ENCODE peak calls at places on chromosomes 16 and 17, in eight cellular contexts. L is Right ventricle myocardium superior; T is central memory CD8-positive, alpha-beta T cell; V is T-cell; O is CD4-positive, CD25-positive, alpha-beta regulatory T cell; B is gastroesophageal sphincter; E is effector memory CD8-positive, alpha-beta T cell; U is omental fat pad. Z is an unnamed sample.

GRCh38 chr17:35789044-35789443 is 6.4 kb downstream of the MMP28 start:
- ATAC-seq in L (peak; percentile 13), T (no peak), V (no peak), O (no peak), B (peak; percentile 11), E (no peak), U (no peak), Z (no peak)

GRCh38 chr17:21275047-21275578 is 9.4 kb upstream of the MAP2K3 start:
- ATAC-seq in L (no peak), T (no peak), V (peak; percentile 12), O (peak; percentile 1), B (no peak), E (peak; percentile 8), U (no peak), Z (peak; percentile 0)

GRCh38 chr17:47220531-47220999 is 11.4 kb downstream of the MYL4 start:
- ATAC-seq in L (no peak), T (peak; percentile 87), V (peak; percentile 47), O (peak; percentile 27), B (no peak), E (peak; percentile 80), U (no peak), Z (no peak)

GRCh38 chr16:30064746-30065111 is 831 bp upstream of the ALDOA start:
- ATAC-seq in L (peak; percentile 59), T (no peak), V (no peak), O (no peak), B (no peak), E (no peak), U (peak; percentile 34), Z (peak; percentile 2)

GRCh38 chr17:27558341-27558740 is 72.6 kb upstream of the LGALS9 start:
- ATAC-seq in L (no peak), T (no peak), V (no peak), O (no peak), B (no peak), E (no peak), U (no peak), Z (no peak)

GRCh38 chr16:84883301-84883700 is 63.5 kb downstream of the CRISPLD2 start:
- ATAC-seq in L (no peak), T (no peak), V (no peak), O (no peak), B (no peak), E (no peak), U (peak; percentile 39), Z (no peak)

GRCh38 chr17:15123593-15124590 is 141.2 kb downstream of the PMP22 start:
- ATAC-seq in L (no peak), T (no peak), V (no peak), O (no peak), B (no peak), E (no peak), U (no peak), Z (no peak)

GRCh38 chr16:71919033-71919432 is 23.7 kb downstream of the IST1 start:
- ATAC-seq in L (no peak), T (no peak), V (no peak), O (no peak), B (no peak), E (no peak), U (peak; percentile 52), Z (peak; percentile 73)

GRCh38 chr16:55475919-55476318 is 3.1 kb upstream of the MMP2 start:
- ATAC-seq in L (peak; percentile 32), T (no peak), V (no peak), O (no peak), B (no peak), E (no peak), U (no peak), Z (no peak)

GRCh38 chr17:48506246-48506645 is 24.6 kb downstream of the HOXB1 start:
- ATAC-seq in L (no peak), T (no peak), V (no peak), O (no peak), B (no peak), E (no peak), U (no peak), Z (no peak)

GRCh38 chr16:55672471-55672870 is 16.7 kb downstream of the SLC6A2 start:
- ATAC-seq in L (peak; percentile 95), T (no peak), V (no peak), O (no peak), B (peak; percentile 69), E (no peak), U (no peak), Z (no peak)

GRCh38 chr17:77420804-77421634 is 280.2 kb downstream of the SEC14L1 start:
- ATAC-seq in L (no peak), T (peak; percentile 77), V (peak; percentile 44), O (peak; percentile 41), B (no peak), E (peak; percentile 77), U (no peak), Z (peak; percentile 14)

GRCh38 chr16:2388875-2389433 is 40.3 kb upstream of the CCNF start:
- ATAC-seq in L (no peak), T (no peak), V (no peak), O (no peak), B (no peak), E (no peak), U (no peak), Z (no peak)

GRCh38 chr16:62913924-62914323 is 877.7 kb upstream of the CDH8 start:
- ATAC-seq in L (no peak), T (no peak), V (no peak), O (no peak), B (no peak), E (no peak), U (no peak), Z (no peak)

GRCh38 chr17:66860204-66860603 is 25.3 kb downstream of the CACNG5 start:
- ATAC-seq in L (no peak), T (no peak), V (no peak), O (no peak), B (no peak), E (no peak), U (no peak), Z (no peak)

GRCh38 chr17:79338589-79338988 is 264.0 kb downstream of the ENGASE start:
- ATAC-seq in L (no peak), T (no peak), V (no peak), O (no peak), B (no peak), E (no peak), U (no peak), Z (no peak)

GRCh38 chr16:59259074-59259963 is 525.2 kb upstream of the GOT2 start:
- ATAC-seq in L (no peak), T (no peak), V (no peak), O (no peak), B (no peak), E (no peak), U (no peak), Z (no peak)

GRCh38 chr17:50109207-50109606 is 14.1 kb downstream of the PDK2 start:
- ATAC-seq in L (no peak), T (no peak), V (no peak), O (no peak), B (no peak), E (no peak), U (no peak), Z (no peak)

GRCh38 chr17:51032850-51033249 is 87.8 kb downstream of the SPAG9 start:
- ATAC-seq in L (no peak), T (no peak), V (no peak), O (no peak), B (no peak), E (no peak), U (no peak), Z (no peak)

GRCh38 chr16:28991687-28992086 is 6.8 kb downstream of the LAT start:
- ATAC-seq in L (no peak), T (no peak), V (no peak), O (no peak), B (no peak), E (no peak), U (no peak), Z (no peak)

GRCh38 chr16:30910427-30911029 is 12.8 kb upstream of the FBXL19 start:
- ATAC-seq in L (no peak), T (no peak), V (no peak), O (no peak), B (no peak), E (no peak), U (no peak), Z (no peak)

GRCh38 chr16:87636741-87637140 is 34.4 kb downstream of the JPH3 start:
- ATAC-seq in L (no peak), T (no peak), V (no peak), O (no peak), B (no peak), E (no peak), U (no peak), Z (no peak)

GRCh38 chr17:72788950-72789585 is 303.4 kb downstream of the SLC39A11 start:
- ATAC-seq in L (no peak), T (no peak), V (no peak), O (no peak), B (no peak), E (no peak), U (no peak), Z (no peak)

GRCh38 chr16:26550111-26550610 is 516.6 kb upstream of the C16orf82 start:
- ATAC-seq in L (no peak), T (no peak), V (no peak), O (no peak), B (no peak), E (no peak), U (no peak), Z (no peak)

GRCh38 chr16:57636184-57636583 is 7.8 kb downstream of the ADGRG1 start:
- ATAC-seq in L (no peak), T (no peak), V (no peak), O (no peak), B (no peak), E (no peak), U (no peak), Z (no peak)

GRCh38 chr16:51731160-51731559 is 580.1 kb upstream of the SALL1 start:
- ATAC-seq in L (no peak), T (no peak), V (no peak), O (no peak), B (no peak), E (no peak), U (no peak), Z (no peak)

GRCh38 chr17:79201536-79202227 is 127.1 kb downstream of the ENGASE start:
- ATAC-seq in L (no peak), T (no peak), V (no peak), O (no peak), B (no peak), E (no peak), U (no peak), Z (no peak)

GRCh38 chr16:47132310-47132709 is 11.4 kb downstream of the NETO2 start:
- ATAC-seq in L (no peak), T (no peak), V (no peak), O (no peak), B (no peak), E (no peak), U (no peak), Z (no peak)

GRCh38 chr17:62614142-62614541 is 13.3 kb upstream of the MRC2 start:
- ATAC-seq in L (peak; percentile 26), T (no peak), V (no peak), O (no peak), B (no peak), E (no peak), U (peak; percentile 27), Z (no peak)

GRCh38 chr16:85330694-85331188 is 218.5 kb upstream of the CIBAR2 start:
- ATAC-seq in L (peak; percentile 55), T (no peak), V (no peak), O (peak; percentile 54), B (peak; percentile 69), E (no peak), U (peak; percentile 73), Z (no peak)

GRCh38 chr16:17227278-17227677 is 243.5 kb downstream of the XYLT1 start:
- ATAC-seq in L (no peak), T (no peak), V (no peak), O (no peak), B (no peak), E (no peak), U (no peak), Z (no peak)

GRCh38 chr17:65530985-65531507 is 30.4 kb downstream of the AXIN2 start:
- ATAC-seq in L (peak; percentile 74), T (no peak), V (no peak), O (no peak), B (peak; percentile 75), E (no peak), U (peak; percentile 80), Z (no peak)

GRCh38 chr17:79616801-79617200 is 6.0 kb upstream of the RBFOX3 start:
- ATAC-seq in L (no peak), T (no peak), V (no peak), O (no peak), B (no peak), E (no peak), U (no peak), Z (no peak)

GRCh38 chr17:81076097-81076754 is 41.3 kb downstream of the BAIAP2 start:
- ATAC-seq in L (no peak), T (no peak), V (no peak), O (no peak), B (no peak), E (no peak), U (no peak), Z (no peak)

Z was measured in stimulated activated memory B cell treated with anti-CD40 and anti-IgM and Interleukin-4, amounts not matched to agents 10 μg/mL and 1 μg/mL and 100 μg/mL, for 72 hours.